ENCODE peak calls at places on chromosomes 13 and 19, in seven cellular contexts. One of them, this sample, is unnamed.
A peak's percentile ranks its signal among the peaks of the same experiment; 100 is the strongest.

GRCh38 chr13:59679239-59679638 is 484.5 kb downstream of the DIAPH3 start:
- DNase-seq in activated T-cell treated with anti-CD3 and anti-CD28 coated beads, Interleukin-2, amount 50 U/mL, for 72 hours: no peak
- DNase-seq in RWPE1: no peak
- DNase-seq in mucosa of descending colon: no peak
- DNase-seq in cardiac muscle cell: no peak
- DNase-seq in neural crest cell: no peak
- DNase-seq in endodermal cell: no peak
- DNase-seq in this sample: no peak

GRCh38 chr19:19068659-19069509 is 5.1 kb downstream of the SLC25A42 start:
- DNase-seq in endodermal cell: no peak
- DNase-seq in neural crest cell: no peak
- DNase-seq in activated T-cell treated with anti-CD3 and anti-CD28 coated beads, Interleukin-2, amount 50 U/mL, for 72 hours: no peak
- DNase-seq in cardiac muscle cell: no peak
- DNase-seq in RWPE1: no peak
- DNase-seq in mucosa of descending colon: no peak
- DNase-seq in this sample: no peak

GRCh38 chr13:111385182-111385857 is 64.9 kb downstream of the TEX29 start:
- DNase-seq in RWPE1: no peak
- DNase-seq in cardiac muscle cell: no peak
- DNase-seq in neural crest cell: no peak
- DNase-seq in activated T-cell treated with anti-CD3 and anti-CD28 coated beads, Interleukin-2, amount 50 U/mL, for 72 hours: no peak
- DNase-seq in mucosa of descending colon: no peak
- DNase-seq in endodermal cell: peak; percentile 16
- DNase-seq in this sample: no peak

GRCh38 chr13:111939285-111940278 is 127.4 kb upstream of the SOX1 start:
- DNase-seq in mucosa of descending colon: no peak
- DNase-seq in endodermal cell: peak; percentile 38
- DNase-seq in neural crest cell: no peak
- DNase-seq in activated T-cell treated with anti-CD3 and anti-CD28 coated beads, Interleukin-2, amount 50 U/mL, for 72 hours: no peak
- DNase-seq in RWPE1: no peak
- DNase-seq in cardiac muscle cell: no peak
- DNase-seq in this sample: no peak

GRCh38 chr13:33003458-33004019 is 12.7 kb upstream of the KL start:
- DNase-seq in neural crest cell: no peak
- DNase-seq in mucosa of descending colon: no peak
- DNase-seq in RWPE1: no peak
- DNase-seq in activated T-cell treated with anti-CD3 and anti-CD28 coated beads, Interleukin-2, amount 50 U/mL, for 72 hours: no peak
- DNase-seq in endodermal cell: no peak
- DNase-seq in cardiac muscle cell: no peak
- DNase-seq in this sample: no peak

GRCh38 chr13:110824901-110825300 is 90.0 kb downstream of the ANKRD10 start:
- DNase-seq in neural crest cell: no peak
- DNase-seq in endodermal cell: peak; percentile 25
- DNase-seq in RWPE1: no peak
- DNase-seq in mucosa of descending colon: no peak
- DNase-seq in activated T-cell treated with anti-CD3 and anti-CD28 coated beads, Interleukin-2, amount 50 U/mL, for 72 hours: no peak
- DNase-seq in cardiac muscle cell: no peak
- DNase-seq in this sample: no peak

GRCh38 chr13:42279080-42279479 is 7.1 kb downstream of the AKAP11 start:
- DNase-seq in activated T-cell treated with anti-CD3 and anti-CD28 coated beads, Interleukin-2, amount 50 U/mL, for 72 hours: peak; percentile 27
- DNase-seq in mucosa of descending colon: no peak
- DNase-seq in neural crest cell: no peak
- DNase-seq in cardiac muscle cell: no peak
- DNase-seq in RWPE1: no peak
- DNase-seq in endodermal cell: no peak
- DNase-seq in this sample: no peak

GRCh38 chr19:41298327-41298964 is 11.5 kb upstream of the CCDC97 start:
- DNase-seq in mucosa of descending colon: peak; percentile 57
- DNase-seq in activated T-cell treated with anti-CD3 and anti-CD28 coated beads, Interleukin-2, amount 50 U/mL, for 72 hours: no peak
- DNase-seq in neural crest cell: no peak
- DNase-seq in endodermal cell: no peak
- DNase-seq in cardiac muscle cell: peak; percentile 87
- DNase-seq in RWPE1: no peak
- DNase-seq in this sample: no peak

GRCh38 chr13:43229506-43229905 is 206.1 kb downstream of the DNAJC15 start:
- DNase-seq in mucosa of descending colon: no peak
- DNase-seq in cardiac muscle cell: no peak
- DNase-seq in neural crest cell: no peak
- DNase-seq in activated T-cell treated with anti-CD3 and anti-CD28 coated beads, Interleukin-2, amount 50 U/mL, for 72 hours: no peak
- DNase-seq in endodermal cell: no peak
- DNase-seq in RWPE1: no peak
- DNase-seq in this sample: no peak

GRCh38 chr13:85985791-85986190 is 186.6 kb upstream of the SLITRK6 start:
- DNase-seq in RWPE1: peak; percentile 23
- DNase-seq in endodermal cell: no peak
- DNase-seq in neural crest cell: no peak
- DNase-seq in mucosa of descending colon: no peak
- DNase-seq in cardiac muscle cell: no peak
- DNase-seq in activated T-cell treated with anti-CD3 and anti-CD28 coated beads, Interleukin-2, amount 50 U/mL, for 72 hours: no peak
- DNase-seq in this sample: no peak

GRCh38 chr13:51125495-51126226 is 14.6 kb upstream of the C13orf42 start:
- DNase-seq in neural crest cell: peak; percentile 57
- DNase-seq in mucosa of descending colon: peak; percentile 57
- DNase-seq in activated T-cell treated with anti-CD3 and anti-CD28 coated beads, Interleukin-2, amount 50 U/mL, for 72 hours: peak; percentile 53
- DNase-seq in RWPE1: peak; percentile 45
- DNase-seq in cardiac muscle cell: peak; percentile 78
- DNase-seq in endodermal cell: peak; percentile 85
- DNase-seq in this sample: peak; percentile 47

GRCh38 chr19:57465680-57466381 is 8.9 kb upstream of the VN1R1 start:
- DNase-seq in cardiac muscle cell: no peak
- DNase-seq in mucosa of descending colon: peak; percentile 25
- DNase-seq in activated T-cell treated with anti-CD3 and anti-CD28 coated beads, Interleukin-2, amount 50 U/mL, for 72 hours: peak; percentile 29
- DNase-seq in RWPE1: no peak
- DNase-seq in endodermal cell: peak; percentile 75
- DNase-seq in neural crest cell: no peak
- DNase-seq in this sample: no peak

GRCh38 chr13:111431241-111431640 is 110.8 kb downstream of the TEX29 start:
- DNase-seq in endodermal cell: no peak
- DNase-seq in RWPE1: no peak
- DNase-seq in mucosa of descending colon: no peak
- DNase-seq in activated T-cell treated with anti-CD3 and anti-CD28 coated beads, Interleukin-2, amount 50 U/mL, for 72 hours: no peak
- DNase-seq in neural crest cell: no peak
- DNase-seq in cardiac muscle cell: no peak
- DNase-seq in this sample: no peak

GRCh38 chr19:18227781-18228271 is 1.6 kb upstream of the PDE4C start:
- DNase-seq in cardiac muscle cell: no peak
- DNase-seq in neural crest cell: no peak
- DNase-seq in mucosa of descending colon: no peak
- DNase-seq in RWPE1: no peak
- DNase-seq in activated T-cell treated with anti-CD3 and anti-CD28 coated beads, Interleukin-2, amount 50 U/mL, for 72 hours: no peak
- DNase-seq in endodermal cell: no peak
- DNase-seq in this sample: no peak

GRCh38 chr13:21443171-21443570 is 15.9 kb downstream of the ZDHHC20 start:
- DNase-seq in cardiac muscle cell: no peak
- DNase-seq in RWPE1: no peak
- DNase-seq in endodermal cell: no peak
- DNase-seq in neural crest cell: no peak
- DNase-seq in mucosa of descending colon: no peak
- DNase-seq in activated T-cell treated with anti-CD3 and anti-CD28 coated beads, Interleukin-2, amount 50 U/mL, for 72 hours: no peak
- DNase-seq in this sample: no peak

GRCh38 chr13:43874512-43875092 is 4.9 kb downstream of the CCDC122 start:
- DNase-seq in neural crest cell: no peak
- DNase-seq in activated T-cell treated with anti-CD3 and anti-CD28 coated beads, Interleukin-2, amount 50 U/mL, for 72 hours: no peak
- DNase-seq in mucosa of descending colon: no peak
- DNase-seq in cardiac muscle cell: peak; percentile 27
- DNase-seq in RWPE1: no peak
- DNase-seq in endodermal cell: no peak
- DNase-seq in this sample: no peak

GRCh38 chr13:43567608-43568007 is 219.2 kb downstream of the ENOX1 start:
- DNase-seq in mucosa of descending colon: no peak
- DNase-seq in neural crest cell: no peak
- DNase-seq in RWPE1: peak; percentile 5
- DNase-seq in endodermal cell: no peak
- DNase-seq in activated T-cell treated with anti-CD3 and anti-CD28 coated beads, Interleukin-2, amount 50 U/mL, for 72 hours: no peak
- DNase-seq in cardiac muscle cell: no peak
- DNase-seq in this sample: no peak

GRCh38 chr13:48429036-48429435 is 16.1 kb upstream of the LPAR6 start:
- DNase-seq in mucosa of descending colon: no peak
- DNase-seq in neural crest cell: no peak
- DNase-seq in activated T-cell treated with anti-CD3 and anti-CD28 coated beads, Interleukin-2, amount 50 U/mL, for 72 hours: no peak
- DNase-seq in RWPE1: no peak
- DNase-seq in endodermal cell: no peak
- DNase-seq in cardiac muscle cell: no peak
- DNase-seq in this sample: no peak

GRCh38 chr19:15315101-15315500 is 17.2 kb downstream of the BRD4 start:
- DNase-seq in activated T-cell treated with anti-CD3 and anti-CD28 coated beads, Interleukin-2, amount 50 U/mL, for 72 hours: no peak
- DNase-seq in endodermal cell: no peak
- DNase-seq in mucosa of descending colon: no peak
- DNase-seq in RWPE1: peak; percentile 86
- DNase-seq in cardiac muscle cell: no peak
- DNase-seq in neural crest cell: no peak
- DNase-seq in this sample: no peak

GRCh38 chr19:3785464-3785937 is 680 bp downstream of the MATK start:
- DNase-seq in activated T-cell treated with anti-CD3 and anti-CD28 coated beads, Interleukin-2, amount 50 U/mL, for 72 hours: peak; percentile 19
- DNase-seq in mucosa of descending colon: no peak
- DNase-seq in endodermal cell: peak; percentile 59
- DNase-seq in cardiac muscle cell: no peak
- DNase-seq in neural crest cell: no peak
- DNase-seq in RWPE1: no peak
- DNase-seq in this sample: peak; percentile 68

GRCh38 chr19:17572640-17573039 is 17.2 kb downstream of the COLGALT1 start:
- DNase-seq in activated T-cell treated with anti-CD3 and anti-CD28 coated beads, Interleukin-2, amount 50 U/mL, for 72 hours: no peak
- DNase-seq in mucosa of descending colon: no peak
- DNase-seq in endodermal cell: no peak
- DNase-seq in RWPE1: no peak
- DNase-seq in neural crest cell: no peak
- DNase-seq in cardiac muscle cell: no peak
- DNase-seq in this sample: no peak

GRCh38 chr13:40060318-40061007 is 405.0 kb downstream of the COG6 start:
- DNase-seq in endodermal cell: no peak
- DNase-seq in activated T-cell treated with anti-CD3 and anti-CD28 coated beads, Interleukin-2, amount 50 U/mL, for 72 hours: peak; percentile 70
- DNase-seq in neural crest cell: no peak
- DNase-seq in cardiac muscle cell: no peak
- DNase-seq in mucosa of descending colon: no peak
- DNase-seq in RWPE1: peak; percentile 89
- DNase-seq in this sample: peak; percentile 54

GRCh38 chr13:64553411-64554129 is 2676.6 kb downstream of the PCDH9 start:
- DNase-seq in mucosa of descending colon: no peak
- DNase-seq in activated T-cell treated with anti-CD3 and anti-CD28 coated beads, Interleukin-2, amount 50 U/mL, for 72 hours: no peak
- DNase-seq in neural crest cell: no peak
- DNase-seq in RWPE1: no peak
- DNase-seq in endodermal cell: no peak
- DNase-seq in cardiac muscle cell: no peak
- DNase-seq in this sample: no peak

This sample was measured in dorsolateral prefrontal cortex.